ENCODE peak calls at places on chromosomes 16 and 17, in four cellular contexts. I is stomach, B is NCI-H446 treated with DMSO at 0.1 percent for 48 hours, O is SW 1271. D is an unnamed sample.

GRCh38 chr17:51214920-51215319 is 44.9 kb downstream of the MBTD1 start:
- DNase-seq in I (no peak), B (no peak), O (no peak), D (no peak)

GRCh38 chr16:26826500-26826899 is 240.2 kb upstream of the C16orf82 start:
- DNase-seq in I (no peak), B (no peak), O (no peak), D (no peak)

GRCh38 chr16:84548971-84549844 is 44.7 kb upstream of the MEAK7 start:
- DNase-seq in I (no peak), B (no peak), O (no peak), D (no peak)

GRCh38 chr16:69012906-69013305 is 92.5 kb upstream of the HAS3 start:
- DNase-seq in I (no peak), B (no peak), O (no peak), D (no peak)

GRCh38 chr17:48444531-48445247 is 14.7 kb upstream of the SKAP1 start:
- DNase-seq in I (no peak), B (no peak), O (no peak), D (no peak)

GRCh38 chr16:13911306-13911705 is 8.6 kb upstream of the ERCC4 start:
- DNase-seq in I (no peak), B (no peak), O (no peak), D (no peak)

GRCh38 chr16:71568541-71568940 is 8.4 kb downstream of the TAT start:
- DNase-seq in I (no peak), B (no peak), O (no peak), D (no peak)

GRCh38 chr17:80296221-80296620 is 35.6 kb downstream of the RNF213 start:
- DNase-seq in I (no peak), B (no peak), O (no peak), D (no peak)

GRCh38 chr17:14925498-14925897 is 339.6 kb downstream of the PMP22 start:
- DNase-seq in I (no peak), B (no peak), O (no peak), D (no peak)

GRCh38 chr16:68668266-68668665 is 23.2 kb downstream of the CDH3 start:
- DNase-seq in I (no peak), B (no peak), O (no peak), D (no peak)

GRCh38 chr16:72277749-72278148 is 105.8 kb upstream of the PMFBP1 start:
- DNase-seq in I (no peak), B (no peak), O (no peak), D (no peak)

GRCh38 chr16:81350306-81350615 is 35.5 kb downstream of the GAN start:
- DNase-seq in I (no peak), B (no peak), O (no peak), D (no peak)

GRCh38 chr17:78839173-78839761 is 1.3 kb downstream of the USP36 start:
- DNase-seq in I (no peak), B (no peak), O (no peak), D (no peak)

GRCh38 chr17:75260679-75261335 is 599 bp downstream of the GGA3 start:
- DNase-seq in I (no peak), B (no peak), O (no peak), D (no peak)

GRCh38 chr16:30884760-30885159 is 9.1 kb downstream of the BCL7C start:
- DNase-seq in I (no peak), B (no peak), O (no peak), D (no peak)

GRCh38 chr17:19316756-19317358 is 45.7 kb downstream of the B9D1 start:
- DNase-seq in I (no peak), B (no peak), O (no peak), D (no peak)

GRCh38 chr16:66824006-66824405 is 6.8 kb downstream of the NAE1 start:
- DNase-seq in I (no peak), B (no peak), O (no peak), D (no peak)

GRCh38 chr17:75783803-75784472 is 668 bp upstream of the UNK start:
- DNase-seq in I (peak; percentile 60), B (no peak), O (no peak), D (no peak)

GRCh38 chr16:64864232-64864803 is 257.5 kb downstream of the CDH11 start:
- DNase-seq in I (no peak), B (peak; percentile 93), O (no peak), D (no peak)

GRCh38 chr17:70114405-70114804 is 39.4 kb downstream of the KCNJ16 start:
- DNase-seq in I (no peak), B (no peak), O (no peak), D (no peak)

GRCh38 chr17:1422907-1423306 is 22.9 kb upstream of the YWHAE start:
- DNase-seq in I (no peak), B (no peak), O (peak; percentile 82), D (no peak)

GRCh38 chr17:29778936-29779811 is 150.9 kb downstream of the SSH2 start:
- DNase-seq in I (peak; percentile 68), B (peak; percentile 15), O (peak; percentile 9), D (peak; percentile 69)

GRCh38 chr16:25005445-25006306 is 9.5 kb downstream of the ARHGAP17 start:
- DNase-seq in I (no peak), B (no peak), O (no peak), D (no peak)

GRCh38 chr17:68697850-68698313 is 96.7 kb upstream of the FAM20A start:
- DNase-seq in I (peak; percentile 31), B (no peak), O (no peak), D (no peak)

GRCh38 chr16:68901910-68902309 is 58.6 kb downstream of the TANGO6 start:
- DNase-seq in I (no peak), B (no peak), O (no peak), D (no peak)

GRCh38 chr17:2551928-2552327 is 40.2 kb upstream of the METTL16 start:
- DNase-seq in I (no peak), B (no peak), O (no peak), D (no peak)